ENCODE peak calls at places on chromosome 18, in four cellular contexts. U is CD8-positive, alpha-beta memory T cell; S is AG04450; R is activated naive CD8-positive, alpha-beta T cell treated with anti-CD3 and anti-CD28 coated beads for 36 hours. Q is an unnamed sample.

GRCh38 chr18:76657428-76657827 is 162.4 kb upstream of the ZNF516 start:
- DNase-seq in U (no peak), R (no peak), S (no peak), Q (no peak)

GRCh38 chr18:24300703-24301102 is 96.9 kb downstream of the OSBPL1A start:
- DNase-seq in U (no peak), R (no peak), S (no peak), Q (no peak)

GRCh38 chr18:79378416-79379250 is 17.1 kb upstream of the NFATC1 start:
- DNase-seq in S (no peak), U (peak), R (peak), Q (peak)

GRCh38 chr18:64888956-64889355 is 740.1 kb upstream of the LINC00305 start:
- DNase-seq in R (no peak), S (no peak), U (no peak), Q (no peak)

GRCh38 chr18:74806073-74806472 is 208.4 kb downstream of the ZNF407 start:
- DNase-seq in R (no peak), U (no peak), S (no peak), Q (no peak)

GRCh38 chr18:59717291-59717690 is 20.1 kb upstream of the CCBE1 start:
- DNase-seq in R (no peak), S (no peak), U (no peak), Q (no peak)

GRCh38 chr18:31978616-31979015 is 35.7 kb upstream of the TRAPPC8 start:
- DNase-seq in U (no peak), R (no peak), S (no peak), Q (no peak)

GRCh38 chr18:159037-159652 is 788 bp downstream of the USP14 start:
- DNase-seq in S (no peak), R (no peak), U (no peak), Q (no peak)

GRCh38 chr18:48672671-48673340 is 134.0 kb downstream of the CTIF start:
- DNase-seq in U (no peak), R (no peak), S (no peak), Q (no peak)

GRCh38 chr18:80189197-80189865 is 58.0 kb downstream of the PARD6G start:
- DNase-seq in R (no peak), U (no peak), S (no peak), Q (no peak)

GRCh38 chr18:21741511-21742322 is 1.1 kb downstream of the MIB1 start:
- DNase-seq in S (no peak), R (no peak), U (no peak), Q (no peak)

GRCh38 chr18:51195602-51196115 is 1.8 kb downstream of the MEX3C start:
- DNase-seq in U (peak), S (no peak), R (peak), Q (no peak)

GRCh38 chr18:8820701-8821465 is 115.5 kb downstream of the MTCL1 start:
- DNase-seq in U (no peak), S (no peak), R (no peak), Q (no peak)

GRCh38 chr18:49368876-49369440 is 91.5 kb downstream of the DYM start:
- DNase-seq in U (no peak), S (no peak), R (no peak), Q (no peak)

GRCh38 chr18:79965119-79965902 is 868 bp downstream of the HSBP1L1 start:
- DNase-seq in U (no peak), R (peak), S (peak), Q (no peak)

GRCh38 chr18:33074125-33074524 is 301.3 kb upstream of the KLHL14 start:
- DNase-seq in S (no peak), R (no peak), U (no peak), Q (no peak)

GRCh38 chr18:55407191-55407590 is 180.8 kb downstream of the TCF4 start:
- DNase-seq in U (no peak), S (no peak), R (no peak), Q (no peak)

GRCh38 chr18:40855661-40856060 is 1099.4 kb upstream of the PIK3C3 start:
- DNase-seq in U (no peak), R (no peak), S (no peak), Q (peak)